ENCODE peak calls at places on chromosomes 11 and 22, in nine cellular contexts. H is kidney epithelial cell; Y is Panc1; W is endothelial cell; T is nephron progenitor cell; J is GM20000; U is CD4-positive, alpha-beta T cell; E is brain microvascular endothelial cell; V is HFFc6. K is an unnamed sample.

GRCh38 chr22:44166448-44166847 is 14.3 kb upstream of the PARVG start:
- DNase-seq in H (no peak), Y (no peak), W (no peak), T (no peak), J (no peak), U (no peak), E (no peak), V (no peak), K (no peak)

GRCh38 chr22:46073683-46074504 is 76.4 kb upstream of the PPARA start:
- DNase-seq in H (no peak), Y (no peak), W (no peak), T (no peak), J (no peak), U (no peak), E (no peak), V (peak), K (no peak)

GRCh38 chr11:134224710-134225662 is 515 bp downstream of the VPS26B start:
- DNase-seq in H (no peak), Y (no peak), W (peak), T (peak), J (peak), U (peak), E (no peak), V (peak), K (peak)

GRCh38 chr11:114293201-114293711 is 2.9 kb upstream of the NNMT start:
- DNase-seq in H (no peak), Y (no peak), W (no peak), T (no peak), J (no peak), U (no peak), E (no peak), V (no peak), K (no peak)

GRCh38 chr11:65891180-65892136 is 985 bp downstream of the CCDC85B start:
- DNase-seq in H (no peak), Y (no peak), W (peak), T (no peak), J (no peak), U (no peak), E (no peak), V (peak), K (no peak)

GRCh38 chr11:57403176-57404147 is 13.0 kb upstream of the PRG2 start:
- DNase-seq in H (no peak), Y (no peak), W (no peak), T (no peak), J (no peak), U (no peak), E (no peak), V (no peak), K (no peak)

GRCh38 chr11:36018967-36019596 is 75.2 kb downstream of the LDLRAD3 start:
- DNase-seq in H (no peak), Y (no peak), W (no peak), T (no peak), J (no peak), U (no peak), E (no peak), V (no peak), K (no peak)

GRCh38 chr22:17266261-17266971 is 47.2 kb upstream of the ADA2 start:
- DNase-seq in H (no peak), Y (no peak), W (peak), T (peak), J (no peak), U (peak), E (no peak), V (no peak), K (peak)

GRCh38 chr22:38927033-38927789 is 30.2 kb upstream of the APOBEC3A start:
- DNase-seq in H (no peak), Y (peak), W (peak), T (peak), J (peak), U (no peak), E (peak), V (peak), K (peak)

GRCh38 chr11:6925636-6926207 is 504 bp upstream of the ZNF215 start:
- DNase-seq in H (no peak), Y (peak), W (peak), T (no peak), J (no peak), U (no peak), E (no peak), V (peak), K (no peak)

GRCh38 chr11:74773481-74773880 is 24.8 kb downstream of the RNF169 start:
- DNase-seq in H (no peak), Y (no peak), W (no peak), T (no peak), J (no peak), U (no peak), E (no peak), V (peak), K (no peak)

GRCh38 chr22:19576460-19577421 is 52.5 kb upstream of the CLDN5 start:
- DNase-seq in H (no peak), Y (no peak), W (no peak), T (peak), J (peak), U (no peak), E (peak), V (peak), K (peak)

GRCh38 chr11:57761301-57762234 is at the start of gene CTNND1:
- DNase-seq in H (peak), Y (peak), W (peak), T (peak), J (peak), U (no peak), E (peak), V (peak), K (peak)

GRCh38 chr11:113313601-113314000 is 782 bp upstream of the TTC12 start:
- DNase-seq in H (peak), Y (no peak), W (no peak), T (no peak), J (no peak), U (no peak), E (no peak), V (no peak), K (no peak)

GRCh38 chr22:46801331-46801811 is 38.9 kb downstream of the TBC1D22A start:
- DNase-seq in H (no peak), Y (no peak), W (no peak), T (no peak), J (no peak), U (no peak), E (no peak), V (no peak), K (no peak)

GRCh38 chr11:1628506-1629325 is 859 bp upstream of the KRTAP5-5 start:
- DNase-seq in H (no peak), Y (no peak), W (peak), T (peak), J (peak), U (peak), E (no peak), V (no peak), K (peak)

GRCh38 chr11:107733518-107733917 is 21.7 kb upstream of the SLN start:
- DNase-seq in H (no peak), Y (no peak), W (no peak), T (no peak), J (no peak), U (no peak), E (no peak), V (no peak), K (no peak)

GRCh38 chr11:75557649-75558494 is 4.2 kb upstream of the SERPINH1 start:
- DNase-seq in H (no peak), Y (no peak), W (no peak), T (no peak), J (no peak), U (no peak), E (peak), V (peak), K (no peak)

GRCh38 chr11:57219021-57219627 is 17.9 kb downstream of the APLNR start:
- DNase-seq in H (no peak), Y (no peak), W (no peak), T (no peak), J (no peak), U (no peak), E (no peak), V (no peak), K (no peak)

GRCh38 chr11:16191212-16191851 is 165.0 kb downstream of the SOX6 start:
- DNase-seq in H (no peak), Y (no peak), W (no peak), T (no peak), J (peak), U (no peak), E (no peak), V (no peak), K (no peak)

GRCh38 chr11:12674936-12675696 is 895 bp downstream of the TEAD1 start:
- DNase-seq in H (no peak), Y (no peak), W (peak), T (peak), J (no peak), U (no peak), E (no peak), V (no peak), K (peak)

GRCh38 chr22:47376901-47377520 is 614.6 kb downstream of the TBC1D22A start:
- DNase-seq in H (no peak), Y (no peak), W (no peak), T (no peak), J (no peak), U (no peak), E (no peak), V (no peak), K (no peak)

GRCh38 chr11:60772666-60773065 is 12.5 kb upstream of the MS4A10 start:
- DNase-seq in H (no peak), Y (no peak), W (no peak), T (no peak), J (no peak), U (no peak), E (no peak), V (no peak), K (no peak)

GRCh38 chr11:101091781-101092180 is 37.8 kb downstream of the PGR start:
- DNase-seq in H (no peak), Y (peak), W (no peak), T (no peak), J (no peak), U (no peak), E (no peak), V (no peak), K (no peak)

GRCh38 chr22:27224485-27225364 is 567.3 kb downstream of the MIAT start:
- DNase-seq in H (no peak), Y (no peak), W (no peak), T (no peak), J (no peak), U (no peak), E (peak), V (no peak), K (no peak)

GRCh38 chr11:56905442-56905841 is 83.3 kb upstream of the OR5AK2 start:
- DNase-seq in H (no peak), Y (no peak), W (no peak), T (no peak), J (no peak), U (no peak), E (no peak), V (no peak), K (no peak)

GRCh38 chr11:121692236-121692635 is 239.5 kb upstream of the SORL1-AS1 start:
- DNase-seq in H (no peak), Y (no peak), W (no peak), T (no peak), J (no peak), U (no peak), E (no peak), V (no peak), K (no peak)

GRCh38 chr11:121418625-121419114 is 33.4 kb upstream of the SORL1 start:
- DNase-seq in H (no peak), Y (no peak), W (no peak), T (no peak), J (no peak), U (peak), E (no peak), V (no peak), K (peak)

GRCh38 chr11:33722579-33723234 is 13.5 kb downstream of the CD59 start:
- DNase-seq in H (no peak), Y (no peak), W (no peak), T (no peak), J (peak), U (no peak), E (peak), V (peak), K (no peak)

GRCh38 chr11:92745186-92745585 is 224.3 kb upstream of the MTNR1B start:
- DNase-seq in H (no peak), Y (no peak), W (no peak), T (no peak), J (no peak), U (no peak), E (no peak), V (no peak), K (no peak)

GRCh38 chr22:23385301-23386244 is 194.5 kb downstream of the IGLL1 start:
- DNase-seq in H (peak), Y (peak), W (peak), T (peak), J (peak), U (peak), E (peak), V (peak), K (peak)

GRCh38 chr11:128210148-128210940 is 377.0 kb downstream of the ETS1 start:
- DNase-seq in H (peak), Y (peak), W (no peak), T (peak), J (no peak), U (no peak), E (peak), V (peak), K (no peak)

GRCh38 chr11:116731097-116731761 is 41.6 kb downstream of the BUD13 start:
- DNase-seq in H (no peak), Y (no peak), W (peak), T (peak), J (no peak), U (no peak), E (no peak), V (no peak), K (peak)

GRCh38 chr22:33112606-33113005 is 54.4 kb upstream of the SYN3 start:
- DNase-seq in H (no peak), Y (no peak), W (no peak), T (no peak), J (no peak), U (no peak), E (no peak), V (no peak), K (peak)

GRCh38 chr22:44195189-44195871 is 14.6 kb downstream of the PARVG start:
- DNase-seq in H (no peak), Y (no peak), W (no peak), T (no peak), J (no peak), U (no peak), E (no peak), V (no peak), K (no peak)

GRCh38 chr11:29120329-29120695 is 896.5 kb downstream of the KCNA4 start:
- DNase-seq in H (no peak), Y (no peak), W (no peak), T (no peak), J (no peak), U (no peak), E (no peak), V (peak), K (no peak)

GRCh38 chr11:37946155-37946766 is 1348.2 kb upstream of the RAG2 start:
- DNase-seq in H (no peak), Y (peak), W (peak), T (peak), J (peak), U (no peak), E (peak), V (peak), K (no peak)

GRCh38 chr11:113673566-113674396 is 32.3 kb downstream of the TMPRSS5 start:
- DNase-seq in H (no peak), Y (no peak), W (no peak), T (no peak), J (no peak), U (no peak), E (no peak), V (no peak), K (no peak)

GRCh38 chr22:49983148-49984042 is 22.8 kb downstream of the PIM3 start:
- DNase-seq in H (no peak), Y (no peak), W (no peak), T (peak), J (peak), U (no peak), E (no peak), V (no peak), K (no peak)
- TF ChIP-seq CTCF in H (peak), Y (peak), W (peak), T (peak), J (peak), U (peak), E (peak), V (peak), K (peak)

GRCh38 chr11:102933627-102934026 is 21.9 kb downstream of the MMP13 start:
- DNase-seq in H (no peak), Y (no peak), W (no peak), T (no peak), J (no peak), U (no peak), E (no peak), V (no peak), K (no peak)
- TF ChIP-seq CTCF in H (no peak), Y (peak), W (no peak), T (no peak), J (no peak), U (no peak), E (no peak), V (no peak), K (no peak)

GRCh38 chr11:46987183-46987582 is 50.6 kb downstream of the CSTPP1 start:
- DNase-seq in H (no peak), Y (no peak), W (no peak), T (no peak), J (no peak), U (no peak), E (no peak), V (no peak), K (no peak)

GRCh38 chr11:46982797-46983452 is 46.4 kb downstream of the CSTPP1 start:
- DNase-seq in H (no peak), Y (no peak), W (no peak), T (no peak), J (no peak), U (no peak), E (no peak), V (no peak), K (no peak)

GRCh38 chr11:46981429-46981828 is 44.9 kb downstream of the CSTPP1 start:
- DNase-seq in H (no peak), Y (no peak), W (no peak), T (no peak), J (no peak), U (no peak), E (no peak), V (no peak), K (no peak)

GRCh38 chr11:46984987-46985386 is 48.4 kb downstream of the CSTPP1 start:
- DNase-seq in H (no peak), Y (no peak), W (no peak), T (no peak), J (no peak), U (no peak), E (no peak), V (no peak), K (no peak)

GRCh38 chr11:46983598-46983997 is 47.0 kb downstream of the CSTPP1 start:
- DNase-seq in H (no peak), Y (no peak), W (no peak), T (no peak), J (no peak), U (no peak), E (no peak), V (no peak), K (no peak)
- TF ChIP-seq CTCF in H (no peak), Y (no peak), W (no peak), T (no peak), J (no peak), U (no peak), E (no peak), V (no peak), K (no peak)

GRCh38 chr11:76672431-76673163 is 2.0 kb upstream of the LRRC32 start:
- DNase-seq in H (peak), Y (no peak), W (no peak), T (peak), J (peak), U (no peak), E (no peak), V (no peak), K (no peak)

GRCh38 chr11:76673164-76674142 is 2.9 kb upstream of the LRRC32 start:
- DNase-seq in H (no peak), Y (no peak), W (no peak), T (no peak), J (no peak), U (no peak), E (no peak), V (no peak), K (no peak)

GRCh38 chr11:76677010-76677771 is 6.6 kb upstream of the LRRC32 start:
- DNase-seq in H (no peak), Y (no peak), W (no peak), T (no peak), J (no peak), U (no peak), E (no peak), V (peak), K (no peak)

GRCh38 chr11:76671626-76672309 is 1.2 kb upstream of the LRRC32 start:
- DNase-seq in H (no peak), Y (no peak), W (no peak), T (no peak), J (no peak), U (no peak), E (no peak), V (no peak), K (no peak)

DNA sequence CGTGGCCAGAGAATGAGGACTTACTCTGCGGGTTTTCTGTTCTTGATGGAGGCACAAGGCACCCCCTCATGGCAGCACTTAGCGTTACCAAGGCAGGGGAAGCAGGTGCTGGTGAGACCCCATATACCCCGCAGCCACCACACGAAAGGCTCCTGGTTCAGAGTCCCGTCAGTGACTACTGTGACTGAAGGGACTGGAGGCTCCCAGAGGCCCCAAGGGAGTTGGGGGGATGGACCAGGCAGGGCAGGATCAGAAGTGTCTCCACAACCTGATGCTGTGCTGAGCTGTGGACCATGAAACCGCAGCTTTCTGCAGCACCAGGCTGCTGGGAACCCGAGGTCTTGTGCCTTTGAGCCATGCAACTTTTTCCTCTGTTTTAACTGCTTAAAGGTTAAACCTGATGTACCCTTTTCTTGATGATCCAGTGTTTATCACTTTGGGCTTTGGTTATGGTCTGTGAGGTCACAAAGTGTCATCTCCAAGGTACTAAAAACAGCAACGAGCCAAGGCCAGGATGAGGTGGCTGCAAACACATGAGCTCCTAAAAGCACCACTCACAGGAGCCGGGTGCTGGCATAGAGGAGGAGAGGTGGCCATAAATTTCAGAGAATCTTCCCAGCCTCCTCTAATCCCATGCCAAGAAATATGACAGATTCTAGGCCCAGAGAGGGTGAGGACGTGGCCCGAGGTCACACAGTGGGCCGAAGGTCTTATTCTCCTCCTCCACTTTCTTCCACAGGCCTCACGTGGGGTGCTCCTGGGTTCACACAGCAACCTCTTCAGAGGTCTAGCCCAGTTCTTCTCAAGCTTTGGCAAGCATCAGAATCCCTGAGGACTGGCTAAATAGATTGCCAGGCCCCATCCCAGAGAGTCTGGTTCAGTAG is 4.2 kb upstream of the LRRC32 start:
- DNase-seq in H (peak), Y (no peak), W (no peak), T (no peak), J (peak), U (no peak), E (no peak), V (no peak), K (no peak)
- TF ChIP-seq CTCF in H (no peak), Y (no peak), W (no peak), T (no peak), J (no peak), U (no peak), E (peak), V (peak), K (no peak)

DNA sequence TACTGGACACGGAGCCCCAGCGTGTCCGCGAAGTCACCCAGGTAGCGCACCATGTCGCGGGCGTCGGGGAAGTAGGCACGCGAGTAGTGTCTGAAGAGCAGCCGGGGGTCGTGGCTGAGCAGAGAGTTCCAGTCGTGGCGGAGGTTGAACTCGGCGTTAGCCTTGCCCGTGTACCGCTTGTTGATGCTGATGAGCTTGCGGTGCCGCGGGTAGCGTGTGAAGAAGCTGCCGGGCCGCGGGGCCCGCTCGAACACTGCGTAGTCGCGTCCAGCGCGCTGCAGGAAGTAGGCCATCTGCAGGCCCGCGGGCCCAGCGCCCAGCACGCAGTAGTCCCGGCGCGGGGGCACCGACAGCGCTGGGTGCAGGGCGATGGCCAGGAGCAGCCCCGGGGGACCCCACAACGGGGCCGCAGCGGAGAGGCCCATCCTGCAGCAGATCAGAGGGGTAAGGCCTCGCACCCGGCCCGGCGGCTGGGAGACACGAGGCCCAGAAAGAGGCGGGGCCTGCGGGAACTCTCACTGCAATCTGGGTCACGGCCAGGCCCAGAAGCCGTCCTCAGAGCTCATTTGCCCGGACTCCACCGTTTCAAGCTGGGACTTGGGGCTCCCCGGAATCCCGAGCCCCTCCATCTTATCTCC is 723 bp downstream of the FOXRED2 start:
- DNase-seq in H (no peak), Y (no peak), W (no peak), T (no peak), J (no peak), U (no peak), E (no peak), V (no peak), K (no peak)
- TF ChIP-seq CTCF in H (no peak), Y (no peak), W (no peak), T (no peak), J (no peak), U (no peak), E (no peak), V (no peak), K (no peak)